ENCODE peak calls at places on chromosomes 4 and X, in four cellular contexts. K, C, S and A are unnamed samples.

GRCh38 chr4:175290401-175290800 is 372.2 kb downstream of the ADAM29 start:
- DNase-seq in K (peak), C (no peak), S (no peak), A (peak)

GRCh38 chrX:19017271-19017670 is 33.4 kb upstream of the PHKA2 start:
- DNase-seq in K (no peak), C (no peak), S (no peak), A (peak)

GRCh38 chr4:140300271-140300970 is 73.0 kb upstream of the SCOC start:
- DNase-seq in K (peak), C (no peak), S (no peak), A (peak)

GRCh38 chr4:173529505-173530325 is at the start of gene HAND2:
- DNase-seq in K (no peak), C (no peak), S (no peak), A (peak)

GRCh38 chr4:132065940-132066495 is 1083.1 kb upstream of the PCDH10 start:
- DNase-seq in K (no peak), C (no peak), S (no peak), A (peak)

GRCh38 chr4:144399927-144400326 is 246.0 kb upstream of the HHIP start:
- DNase-seq in K (peak), C (no peak), S (no peak), A (no peak)

GRCh38 chr4:184437988-184438774 is 36.2 kb downstream of the IRF2 start:
- DNase-seq in K (no peak), C (peak), S (no peak), A (no peak)

GRCh38 chr4:117664706-117665444 is 369.4 kb upstream of the NDST3 start:
- DNase-seq in K (no peak), C (no peak), S (no peak), A (no peak)

GRCh38 chr4:3201718-3202702 is 46.9 kb upstream of the MSANTD1 start:
- DNase-seq in K (peak), C (peak), S (peak), A (no peak)

GRCh38 chr4:13103382-13104015 is 380.6 kb downstream of the RAB28 start:
- DNase-seq in K (no peak), C (no peak), S (no peak), A (no peak)

GRCh38 chr4:185709802-185710486 is 102.0 kb downstream of the SORBS2 start:
- DNase-seq in K (peak), C (no peak), S (no peak), A (peak)

GRCh38 chrX:120672389-120672788 is 42.5 kb upstream of the C1GALT1C1 start:
- DNase-seq in K (peak), C (no peak), S (no peak), A (peak)

GRCh38 chr4:156794863-156795262 is 176.7 kb downstream of the PDGFC start:
- DNase-seq in K (no peak), C (no peak), S (no peak), A (no peak)

GRCh38 chrX:17187301-17187836 is 187.6 kb upstream of the NHS start:
- DNase-seq in K (no peak), C (no peak), S (no peak), A (no peak)

GRCh38 chrX:106392346-106392745 is 219.4 kb upstream of the RADX start:
- DNase-seq in K (no peak), C (no peak), S (no peak), A (no peak)

GRCh38 chrX:37686348-37686736 is 751 bp downstream of the XK start:
- DNase-seq in K (no peak), C (no peak), S (no peak), A (no peak)

GRCh38 chr4:103786014-103786413 is 66.2 kb upstream of the TACR3 start:
- DNase-seq in K (peak), C (no peak), S (no peak), A (peak)

GRCh38 chr4:149549911-149550310 is 265.7 kb downstream of the IQCM start:
- DNase-seq in K (no peak), C (no peak), S (no peak), A (no peak)

GRCh38 chr4:66927937-66928336 is 617.4 kb downstream of the CENPC start:
- DNase-seq in K (no peak), C (no peak), S (no peak), A (no peak)

GRCh38 chrX:47629419-47630210 is at the start of gene CFP:
- DNase-seq in K (no peak), C (peak), S (no peak), A (no peak)

GRCh38 chrX:42714981-42715688 is 62.8 kb downstream of the PPP1R2C start:
- DNase-seq in K (no peak), C (peak), S (peak), A (no peak)

GRCh38 chrX:71870337-71871098 is 40.1 kb upstream of the NHSL2 start:
- DNase-seq in K (no peak), C (no peak), S (no peak), A (peak)

GRCh38 chrX:460116-460515 is 73.4 kb upstream of the PPP2R3B start:
- DNase-seq in K (no peak), C (no peak), S (no peak), A (no peak)